ENCODE peak calls at places on chromosomes 13 and 19, in eight cellular contexts. J, N, G, T, H, P, E and I are unnamed samples.

GRCh38 chr19:29587518-29587986 is 18.5 kb upstream of the POP4 start:
- DNase-seq in J (no peak), N (no peak), G (no peak), T (peak; percentile 38), H (no peak), P (no peak), E (no peak), I (no peak)

GRCh38 chr19:10987621-10988297 is 26.9 kb downstream of the SMARCA4 start:
- DNase-seq in J (no peak), N (no peak), G (no peak), T (no peak), H (no peak), P (no peak), E (no peak), I (no peak)

GRCh38 chr13:30561506-30561905 is 56.2 kb upstream of the USPL1 start:
- DNase-seq in J (no peak), N (no peak), G (no peak), T (peak; percentile 59), H (no peak), P (no peak), E (no peak), I (no peak)

GRCh38 chr13:45792827-45793303 is 58.7 kb downstream of the SIAH3 start:
- DNase-seq in J (no peak), N (no peak), G (no peak), T (no peak), H (no peak), P (no peak), E (peak; percentile 4), I (no peak)

GRCh38 chr13:65864039-65864438 is 1366.1 kb downstream of the PCDH9 start:
- DNase-seq in J (no peak), N (no peak), G (no peak), T (no peak), H (no peak), P (no peak), E (no peak), I (no peak)

GRCh38 chr13:85266331-85266730 is 532.9 kb downstream of the SLITRK6 start:
- DNase-seq in J (no peak), N (no peak), G (no peak), T (no peak), H (no peak), P (no peak), E (no peak), I (no peak)

GRCh38 chr13:26254583-26255102 is 714 bp downstream of the CDK8 start:
- DNase-seq in J (peak; percentile 68), N (no peak), G (no peak), T (peak; percentile 31), H (peak; percentile 59), P (peak; percentile 22), E (peak; percentile 68), I (peak; percentile 62)

GRCh38 chr13:74115138-74115537 is 19.1 kb downstream of the KLF12 start:
- DNase-seq in J (no peak), N (no peak), G (no peak), T (peak; percentile 78), H (no peak), P (no peak), E (no peak), I (no peak)

GRCh38 chr19:55161571-55162322 is 4.2 kb upstream of the TNNI3 start:
- DNase-seq in J (no peak), N (no peak), G (no peak), T (no peak), H (no peak), P (no peak), E (no peak), I (no peak)

GRCh38 chr19:6663236-6664187 is 6.4 kb downstream of the TNFSF14 start:
- DNase-seq in J (no peak), N (no peak), G (no peak), T (no peak), H (no peak), P (no peak), E (no peak), I (no peak)

GRCh38 chr19:58007285-58007684 is 4.7 kb upstream of the ZNF606 start:
- DNase-seq in J (no peak), N (no peak), G (no peak), T (no peak), H (no peak), P (no peak), E (no peak), I (no peak)

GRCh38 chr19:4130635-4131438 is 6.9 kb upstream of the MAP2K2 start:
- DNase-seq in J (no peak), N (peak; percentile 40), G (no peak), T (peak; percentile 90), H (no peak), P (no peak), E (no peak), I (no peak)

GRCh38 chr19:3949294-3949693 is 16.4 kb downstream of the NMRK2 start:
- DNase-seq in J (no peak), N (no peak), G (no peak), T (no peak), H (no peak), P (no peak), E (no peak), I (no peak)

GRCh38 chr13:45206340-45206739 is 5.5 kb upstream of the KCTD4 start:
- DNase-seq in J (no peak), N (peak; percentile 69), G (no peak), T (peak; percentile 96), H (no peak), P (no peak), E (no peak), I (no peak)

GRCh38 chr13:113938716-113939115 is 35.2 kb downstream of the C13orf46 start:
- DNase-seq in J (no peak), N (no peak), G (no peak), T (no peak), H (no peak), P (no peak), E (no peak), I (no peak)

GRCh38 chr13:73952683-73953082 is 181.5 kb downstream of the KLF12 start:
- DNase-seq in J (no peak), N (no peak), G (no peak), T (peak; percentile 86), H (no peak), P (no peak), E (no peak), I (no peak)

GRCh38 chr19:36182612-36183454 is 30.6 kb upstream of the COX7A1 start:
- DNase-seq in J (no peak), N (peak; percentile 45), G (no peak), T (peak; percentile 77), H (no peak), P (no peak), E (no peak), I (no peak)

GRCh38 chr13:60617863-60618733 is 221.1 kb downstream of the TDRD3 start:
- DNase-seq in J (no peak), N (no peak), G (no peak), T (peak; percentile 36), H (no peak), P (no peak), E (no peak), I (no peak)

GRCh38 chr13:34430294-34430693 is 511.8 kb upstream of the NBEA start:
- DNase-seq in J (no peak), N (no peak), G (no peak), T (peak; percentile 3), H (no peak), P (no peak), E (no peak), I (no peak)

GRCh38 chr13:95176611-95177259 is 124.5 kb downstream of the ABCC4 start:
- DNase-seq in J (no peak), N (no peak), G (no peak), T (peak; percentile 36), H (no peak), P (no peak), E (peak; percentile 17), I (no peak)

GRCh38 chr19:7516281-7516862 is 469 bp downstream of the ZNF358 start:
- DNase-seq in J (peak; percentile 61), N (no peak), G (no peak), T (no peak), H (peak; percentile 26), P (no peak), E (no peak), I (no peak)

GRCh38 chr19:39400997-39401548 is 5.6 kb upstream of the ZFP36 start:
- DNase-seq in J (no peak), N (no peak), G (no peak), T (no peak), H (no peak), P (no peak), E (no peak), I (no peak)

GRCh38 chr19:15323496-15324235 is 8.7 kb downstream of the BRD4 start:
- DNase-seq in J (peak; percentile 82), N (no peak), G (no peak), T (peak; percentile 53), H (no peak), P (peak; percentile 29), E (peak; percentile 73), I (peak; percentile 74)

GRCh38 chr19:47350599-47350998 is 1.5 kb downstream of the DHX34 start:
- DNase-seq in J (no peak), N (no peak), G (no peak), T (no peak), H (no peak), P (no peak), E (no peak), I (no peak)

GRCh38 chr19:47356900-47357299 is 7.8 kb downstream of the DHX34 start:
- DNase-seq in J (no peak), N (no peak), G (no peak), T (no peak), H (no peak), P (no peak), E (no peak), I (no peak)

GRCh38 chr19:47351545-47351944 is 2.4 kb downstream of the DHX34 start:
- DNase-seq in J (no peak), N (peak; percentile 41), G (no peak), T (peak; percentile 27), H (no peak), P (no peak), E (no peak), I (no peak)

GRCh38 chr19:47352095-47352494 is 3.0 kb downstream of the DHX34 start:
- DNase-seq in J (no peak), N (no peak), G (no peak), T (no peak), H (no peak), P (no peak), E (no peak), I (no peak)

GRCh38 chr19:47353307-47353712 is 4.2 kb downstream of the DHX34 start:
- DNase-seq in J (no peak), N (no peak), G (no peak), T (no peak), H (no peak), P (no peak), E (peak; percentile 72), I (no peak)
- TF ChIP-seq POLR2A in J (no peak), N (no peak), G (no peak), T (no peak), H (no peak), P (no peak), E (no peak), I (no peak)

GRCh38 chr19:51891193-51891747 is 3.5 kb upstream of the ZNF577 start:
- DNase-seq in J (no peak), N (no peak), G (no peak), T (no peak), H (no peak), P (no peak), E (no peak), I (no peak)
- H3K36me3 ChIP-seq in J (no peaks in the 10 kb centered on the region), N (peaks cover 38% of the 10 kb centered on the region), G (peaks cover 18% of the 10 kb centered on the region), T (peaks cover 36% of the 10 kb centered on the region), H (peaks cover 65% of the 10 kb centered on the region), P (no peaks in the 10 kb centered on the region), E (peaks cover 54% of the 10 kb centered on the region), I (no peaks in the 10 kb centered on the region)

GRCh38 chr19:1177322-1178114 is 3.5 kb upstream of the SBNO2 start:
- DNase-seq in J (peak; percentile 38), N (peak; percentile 61), G (no peak), T (peak; percentile 97), H (no peak), P (no peak), E (no peak), I (peak; percentile 59)
- TF ChIP-seq CTCF in J (no peak), N (peak; percentile 28), G (no peak), T (peak; percentile 28), H (no peak), P (no peak), E (no peak), I (no peak)

GRCh38 chr19:40717325-40717879 is 490 bp downstream of the ITPKC start:
- DNase-seq in J (no peak), N (no peak), G (no peak), T (no peak), H (no peak), P (peak; percentile 54), E (peak; percentile 60), I (peak; percentile 53)
- TF ChIP-seq POLR2A in J (no peak), N (no peak), G (no peak), T (no peak), H (no peak), P (no peak), E (no peak), I (peak; percentile 48)